ENCODE peak calls at places on chromosomes 5 and 9, in seven cellular contexts. O is GM23338, W is HCT116, Q is neural progenitor cell, X is GM23248, Z is MM.1S, T is PC-3. L is an unnamed sample.

GRCh38 chr5:151661968-151662732 is 24.6 kb downstream of the SPARC start:
- DNase-seq in W (no peak), Z (no peak), Q (no peak), T (no peak), O (no peak), X (no peak), L (no peak)

GRCh38 chr5:132053483-132053882 is 7.0 kb upstream of the IL3 start:
- DNase-seq in Q (no peak), T (no peak), W (no peak), Z (no peak), X (no peak), O (no peak), L (no peak)

GRCh38 chr5:62340392-62340791 is 34.4 kb downstream of the KIF2A start:
- DNase-seq in Z (no peak), O (peak; percentile 66), W (peak; percentile 28), X (peak; percentile 34), Q (peak; percentile 10), T (peak; percentile 64), L (no peak)

GRCh38 chr9:87160148-87161107 is 213.1 kb upstream of the GAS1 start:
- DNase-seq in T (no peak), X (no peak), Z (no peak), W (no peak), Q (no peak), O (no peak), L (no peak)

GRCh38 chr5:174606646-174607045 is 117.7 kb upstream of the MSX2 start:
- DNase-seq in W (no peak), X (no peak), Q (no peak), O (no peak), Z (no peak), T (no peak), L (no peak)

GRCh38 chr5:140214831-140215230 is 39.8 kb downstream of the CYSTM1 start:
- DNase-seq in Z (peak; percentile 85), O (no peak), Q (no peak), W (no peak), T (peak; percentile 89), X (peak; percentile 38), L (no peak)

GRCh38 chr5:168076561-168076991 is 214.9 kb upstream of the WWC1 start:
- DNase-seq in O (peak; percentile 72), Q (peak; percentile 73), Z (no peak), X (peak; percentile 70), W (peak; percentile 2), T (peak; percentile 25), L (peak; percentile 56)

GRCh38 chr5:58276431-58276830 is 183.5 kb downstream of the PLK2 start:
- DNase-seq in T (no peak), Q (no peak), X (no peak), W (no peak), O (no peak), Z (no peak), L (no peak)

GRCh38 chr5:32233696-32234447 is 59.8 kb upstream of the GOLPH3 start:
- DNase-seq in W (no peak), Q (no peak), Z (no peak), X (peak; percentile 72), T (peak; percentile 17), O (no peak), L (peak; percentile 49)

GRCh38 chr9:3435732-3436131 is 90.1 kb downstream of the RFX3 start:
- DNase-seq in W (no peak), Q (no peak), T (no peak), X (no peak), O (no peak), Z (no peak), L (no peak)

GRCh38 chr9:93346240-93347112 is 105.0 kb upstream of the FAM120A start:
- DNase-seq in X (peak; percentile 27), W (no peak), Z (no peak), Q (peak; percentile 80), O (peak; percentile 68), T (no peak), L (peak; percentile 27)

GRCh38 chr9:34665109-34665380 is 2.6 kb upstream of the CCL27 start:
- DNase-seq in T (no peak), Z (no peak), W (no peak), X (no peak), Q (no peak), O (no peak), L (no peak)

GRCh38 chr5:122458278-122458872 is 146.3 kb downstream of the SNCAIP start:
- DNase-seq in X (peak; percentile 49), W (peak; percentile 21), Q (peak; percentile 49), Z (peak; percentile 31), O (peak; percentile 72), T (peak; percentile 34), L (peak; percentile 52)

GRCh38 chr9:136011376-136011702 is 50.2 kb upstream of the UBAC1 start:
- DNase-seq in T (no peak), O (no peak), W (no peak), Z (no peak), Q (no peak), X (no peak), L (no peak)

GRCh38 chr5:170508036-170508435 is 4.2 kb downstream of the KCNIP1 start:
- DNase-seq in W (no peak), Z (no peak), Q (no peak), O (no peak), X (no peak), T (no peak), L (no peak)

GRCh38 chr9:77175152-77175551 is 2.2 kb upstream of the VPS13A start:
- DNase-seq in T (no peak), X (no peak), O (no peak), W (no peak), Q (no peak), Z (no peak), L (no peak)

GRCh38 chr5:147234098-147234824 is 565 bp upstream of the STK32A start:
- DNase-seq in O (peak; percentile 27), T (no peak), Z (no peak), X (peak; percentile 12), W (no peak), Q (peak; percentile 37), L (peak; percentile 13)

GRCh38 chr5:145764325-145764724 is 70.8 kb downstream of the PRELID2 start:
- DNase-seq in X (no peak), Q (no peak), W (no peak), Z (no peak), O (peak; percentile 17), T (no peak), L (no peak)

GRCh38 chr5:132905938-132906337 is 32.5 kb downstream of the LEAP2 start:
- DNase-seq in W (no peak), T (no peak), Z (no peak), Q (no peak), X (no peak), O (peak; percentile 32), L (peak; percentile 17)

GRCh38 chr5:139642891-139643871 is 5.0 kb upstream of the CXXC5 start:
- DNase-seq in W (no peak), Q (no peak), T (peak; percentile 63), X (no peak), Z (no peak), O (no peak), L (peak; percentile 91)

GRCh38 chr5:143456952-143457547 is 53.6 kb upstream of the NR3C1 start:
- DNase-seq in T (peak; percentile 30), Z (no peak), X (peak; percentile 76), O (no peak), Q (no peak), W (peak; percentile 0), L (no peak)

GRCh38 chr5:138789771-138790242 is 36.6 kb downstream of the CTNNA1 start:
- DNase-seq in X (peak; percentile 58), Z (peak; percentile 50), T (no peak), W (peak; percentile 37), Q (peak; percentile 72), O (peak; percentile 86), L (peak; percentile 34)

GRCh38 chr9:3768698-3769458 is 243.1 kb upstream of the RFX3 start:
- DNase-seq in W (no peak), T (no peak), Q (no peak), Z (no peak), X (peak; percentile 90), O (no peak), L (peak; percentile 13)

DNA sequence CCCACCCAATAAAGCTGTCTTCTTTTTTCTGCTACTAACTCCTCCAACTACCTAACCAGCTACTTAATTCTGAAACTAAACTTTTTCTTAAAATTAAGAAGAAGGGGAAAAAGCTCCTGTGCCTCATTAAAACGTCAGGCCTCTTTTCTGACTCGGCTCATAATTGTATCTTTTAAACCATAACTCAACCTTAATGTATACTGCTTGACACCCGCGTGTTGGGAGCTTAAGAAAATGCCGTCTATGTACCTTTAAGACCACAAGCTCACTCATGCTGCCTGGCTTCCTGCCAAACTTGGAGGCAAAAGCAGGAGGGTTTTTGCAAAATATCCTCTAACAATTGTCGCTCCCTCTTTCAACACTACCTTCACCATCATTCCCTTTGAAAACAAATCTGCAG is 5.0 kb downstream of the EBF1 start:
- DNase-seq in W (peak; percentile 26), Q (peak; percentile 56), Z (peak; percentile 28), O (peak; percentile 61), X (peak; percentile 93), T (peak; percentile 65), L (peak; percentile 66)
- H2AFZ ChIP-seq in W (peak overlapping the region; percentile 17), Q (no peak overlapping the region), Z (no peak overlapping the region), O (no peak overlapping the region), X (peak overlapping the region; percentile 71), T (peak overlapping the region; percentile 84), L (no peak overlapping the region)

DNA sequence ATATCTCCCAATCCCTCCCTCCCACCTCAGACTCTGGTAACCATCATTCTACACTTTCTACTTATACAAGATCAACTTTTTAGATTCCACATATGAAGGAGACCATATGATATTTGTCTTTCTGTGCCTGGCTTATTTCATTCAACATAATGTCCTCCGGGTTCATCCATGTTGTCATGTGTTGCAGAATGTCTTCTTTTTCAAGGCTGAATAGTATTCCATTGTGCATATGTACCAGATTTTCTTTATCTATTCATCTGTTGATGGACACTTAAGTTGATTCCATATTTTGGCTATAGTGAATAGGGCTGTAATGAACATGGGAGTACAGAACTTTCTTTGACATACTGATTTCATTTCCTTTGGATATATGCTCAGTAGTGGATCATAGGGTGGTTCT is 78.9 kb upstream of the MAP1B start:
- DNase-seq in T (no peak), X (no peak), Q (no peak), O (no peak), W (no peak), Z (no peak), L (no peak)
- TF ChIP-seq EZH2 in T (no peak), X (no peak), Q (no peak), O (no peak), W (no peak), Z (no peak), L (no peak)

GRCh38 chr9:107043886-107044285 is 180.9 kb downstream of the ZNF462 start:
- DNase-seq in Q (no peak), Z (no peak), W (no peak), O (no peak), X (no peak), T (no peak), L (no peak)
- TF ChIP-seq EZH2phosphoT487 in Q (no peak), Z (no peak), W (no peak), O (no peak), X (no peak), T (no peak), L (no peak)

GRCh38 chr5:14161825-14162556 is 18.8 kb downstream of the TRIO start:
- DNase-seq in T (no peak), O (no peak), W (no peak), Q (no peak), Z (no peak), X (no peak), L (no peak)

GRCh38 chr5:14160116-14160515 is 17.0 kb downstream of the TRIO start:
- DNase-seq in O (no peak), T (no peak), X (no peak), Q (no peak), Z (no peak), W (no peak), L (no peak)

GRCh38 chr5:14157494-14157782 is 14.3 kb downstream of the TRIO start:
- DNase-seq in W (no peak), Q (no peak), O (no peak), Z (no peak), T (no peak), X (no peak), L (no peak)

GRCh38 chr5:14156611-14157493 is 13.7 kb downstream of the TRIO start:
- DNase-seq in Q (no peak), Z (no peak), T (peak; percentile 98), O (no peak), W (peak; percentile 32), X (peak; percentile 96), L (peak; percentile 55)

GRCh38 chr5:14158890-14159666 is 15.9 kb downstream of the TRIO start:
- DNase-seq in T (no peak), Q (no peak), W (no peak), Z (no peak), X (no peak), O (no peak), L (no peak)
- H2AFZ ChIP-seq in T (no peak overlapping the region), Q (no peak overlapping the region), W (no peak overlapping the region), Z (no peak overlapping the region), X (no peak overlapping the region), O (no peak overlapping the region), L (no peak overlapping the region)